ENCODE peak calls at places on chromosomes 16 and 17, in four cellular contexts. E is fibroblast of lung, X is left ventricle myocardium inferior, V is tibial artery. Q is an unnamed sample. For H3K36me3, the result is how much of the 10 kb centered on the place peaks cover.

GRCh38 chr17:75707096-75707720 is 14.1 kb upstream of the ITGB4 start:
- DNase-seq in E (peak), X (peak), V (peak), Q (no peak)

GRCh38 chr16:60214321-60214720 is 1480.2 kb upstream of the GOT2 start:
- DNase-seq in E (no peak), X (no peak), V (no peak), Q (no peak)

GRCh38 chr16:84088695-84089395 is 27.9 kb downstream of the MBTPS1 start:
- DNase-seq in E (no peak), X (peak), V (no peak), Q (no peak)

GRCh38 chr16:61885343-61885742 is 150.9 kb downstream of the CDH8 start:
- DNase-seq in E (no peak), X (no peak), V (no peak), Q (no peak)

GRCh38 chr17:81325057-81325973 is 30.2 kb upstream of the SLC38A10 start:
- DNase-seq in E (no peak), X (no peak), V (no peak), Q (no peak)

GRCh38 chr16:57749872-57750452 is 14.4 kb downstream of the KATNB1 start:
- DNase-seq in E (no peak), X (no peak), V (no peak), Q (no peak)

GRCh38 chr16:24713379-24713778 is 16.1 kb upstream of the TNRC6A start:
- DNase-seq in E (no peak), X (no peak), V (no peak), Q (no peak)

GRCh38 chr17:37312137-37312923 is 63.5 kb upstream of the C17orf78 start:
- DNase-seq in E (peak), X (no peak), V (no peak), Q (no peak)

GRCh38 chr16:79185681-79186080 is 414.9 kb downstream of the MAF start:
- DNase-seq in E (no peak), X (no peak), V (no peak), Q (no peak)

GRCh38 chr17:34692932-34693331 is 113.5 kb downstream of the TMEM132E start:
- DNase-seq in E (no peak), X (no peak), V (no peak), Q (no peak)

GRCh38 chr17:80805032-80805751 is 186.4 kb upstream of the CHMP6 start:
- DNase-seq in E (no peak), X (no peak), V (no peak), Q (no peak)

GRCh38 chr17:82629748-82630147 is 18.5 kb downstream of the WDR45B start:
- DNase-seq in E (no peak), X (no peak), V (no peak), Q (no peak)

GRCh38 chr17:82633343-82633742 is 14.9 kb downstream of the WDR45B start:
- DNase-seq in E (no peak), X (no peak), V (no peak), Q (no peak)

GRCh38 chr17:82630212-82630611 is 18.0 kb downstream of the WDR45B start:
- DNase-seq in E (no peak), X (no peak), V (no peak), Q (no peak)

GRCh38 chr17:82631544-82631943 is 16.7 kb downstream of the WDR45B start:
- DNase-seq in E (no peak), X (no peak), V (no peak), Q (no peak)

GRCh38 chr17:82632461-82632860 is 15.8 kb downstream of the WDR45B start:
- DNase-seq in E (no peak), X (no peak), V (no peak), Q (no peak)
- H3K36me3 ChIP-seq in E (under half), X (under half), V (under half), Q (under half)

GRCh38 chr16:69855587-69855986 is 93.5 kb downstream of the WWP2 start:
- DNase-seq in E (no peak), X (no peak), V (no peak), Q (no peak)

GRCh38 chr16:69858196-69859104 is 92.7 kb upstream of the CLEC18A start:
- DNase-seq in E (no peak), X (no peak), V (no peak), Q (no peak)

GRCh38 chr16:69860233-69861231 is 90.6 kb upstream of the CLEC18A start:
- DNase-seq in E (no peak), X (no peak), V (no peak), Q (no peak)

GRCh38 chr16:69861276-69862030 is 89.7 kb upstream of the CLEC18A start:
- DNase-seq in E (peak), X (no peak), V (peak), Q (peak)

DNA sequence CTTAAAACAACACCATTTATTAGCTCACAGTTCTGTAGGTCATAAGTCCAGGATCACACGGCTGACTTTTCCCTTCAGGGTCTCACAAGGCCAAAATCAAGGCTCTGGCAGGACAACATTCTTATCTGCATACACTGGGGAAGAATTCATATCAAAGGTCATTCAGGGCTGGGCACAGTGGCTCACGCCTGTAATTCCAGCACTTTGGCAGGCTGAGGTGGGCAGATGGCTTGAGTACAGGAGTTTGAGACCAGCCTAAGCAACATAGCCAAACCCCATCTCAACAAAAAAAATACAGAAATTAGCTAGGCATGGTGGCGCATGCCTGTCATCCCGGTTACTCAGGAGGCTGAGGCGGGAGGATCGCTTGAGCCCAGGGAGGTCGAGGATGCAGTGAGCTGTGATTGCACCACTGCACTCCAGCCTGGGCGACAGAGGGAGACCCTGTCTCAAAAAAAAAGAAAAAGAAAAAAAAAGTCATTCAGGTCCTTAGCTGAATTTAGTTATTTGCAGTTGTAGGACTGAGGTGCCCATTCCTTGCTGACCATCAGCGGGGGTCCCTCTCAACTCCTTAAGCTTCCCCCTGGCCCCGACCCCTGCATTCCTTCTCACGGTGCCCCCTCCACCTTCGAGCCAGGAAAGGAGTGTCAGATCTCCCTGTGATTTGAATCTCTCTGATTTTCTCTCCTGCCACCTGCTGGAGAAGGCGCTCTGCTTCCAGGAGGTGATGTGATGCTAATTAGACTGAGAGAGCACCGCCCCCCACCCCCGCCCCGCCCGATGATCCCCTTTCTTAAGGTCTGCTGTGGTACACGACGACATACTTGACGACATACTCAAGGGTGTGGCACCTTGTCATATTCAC is 91.8 kb upstream of the CLEC18A start:
- DNase-seq in E (peak), X (peak), V (no peak), Q (no peak)
- TF ChIP-seq CTCF in E (no peak), X (peak), V (no peak), Q (no peak)

GRCh38 chr16:66406534-66407368 is 20.3 kb upstream of the BEAN1 start:
- DNase-seq in E (peak), X (peak), V (peak), Q (no peak)
- H3K4me3 ChIP-seq in E (peak), X (peak), V (peak), Q (peak)

DNA sequence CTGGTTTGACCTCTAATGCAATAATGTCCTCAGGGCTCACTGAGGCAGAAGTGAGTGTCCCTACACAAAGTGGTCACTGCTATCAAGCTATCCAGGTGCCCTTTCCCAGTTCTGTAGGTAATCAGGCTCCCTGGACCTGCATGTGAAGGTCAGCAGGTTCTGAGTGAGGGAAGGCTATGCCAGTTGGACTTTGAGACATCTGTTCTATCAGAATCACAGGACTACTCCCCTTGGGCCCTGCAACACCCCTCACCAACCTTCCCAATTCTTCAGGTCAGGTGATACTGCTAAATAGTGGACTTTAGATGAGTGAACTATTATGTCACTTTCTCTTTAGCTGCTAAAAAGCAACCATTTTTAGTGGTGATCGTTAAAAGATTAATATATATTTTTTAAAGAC is 37.6 kb downstream of the ZZEF1 start:
- DNase-seq in E (no peak), X (no peak), V (no peak), Q (no peak)
- H3K36me3 ChIP-seq in E (under half), X (half or more), V (half or more), Q (under half)

GRCh38 chr17:73311428-73311780 is 397 bp downstream of the CDC42EP4 start:
- DNase-seq in E (no peak), X (peak), V (no peak), Q (no peak)

GRCh38 chr17:73309727-73310555 is 1.9 kb downstream of the CDC42EP4 start:
- DNase-seq in E (no peak), X (no peak), V (no peak), Q (no peak)

GRCh38 chr17:73313526-73314127 is 1.8 kb upstream of the CDC42EP4 start:
- DNase-seq in E (no peak), X (no peak), V (no peak), Q (no peak)

GRCh38 chr17:73315481-73315880 is 3.7 kb upstream of the CDC42EP4 start:
- DNase-seq in E (no peak), X (no peak), V (no peak), Q (no peak)

DNA sequence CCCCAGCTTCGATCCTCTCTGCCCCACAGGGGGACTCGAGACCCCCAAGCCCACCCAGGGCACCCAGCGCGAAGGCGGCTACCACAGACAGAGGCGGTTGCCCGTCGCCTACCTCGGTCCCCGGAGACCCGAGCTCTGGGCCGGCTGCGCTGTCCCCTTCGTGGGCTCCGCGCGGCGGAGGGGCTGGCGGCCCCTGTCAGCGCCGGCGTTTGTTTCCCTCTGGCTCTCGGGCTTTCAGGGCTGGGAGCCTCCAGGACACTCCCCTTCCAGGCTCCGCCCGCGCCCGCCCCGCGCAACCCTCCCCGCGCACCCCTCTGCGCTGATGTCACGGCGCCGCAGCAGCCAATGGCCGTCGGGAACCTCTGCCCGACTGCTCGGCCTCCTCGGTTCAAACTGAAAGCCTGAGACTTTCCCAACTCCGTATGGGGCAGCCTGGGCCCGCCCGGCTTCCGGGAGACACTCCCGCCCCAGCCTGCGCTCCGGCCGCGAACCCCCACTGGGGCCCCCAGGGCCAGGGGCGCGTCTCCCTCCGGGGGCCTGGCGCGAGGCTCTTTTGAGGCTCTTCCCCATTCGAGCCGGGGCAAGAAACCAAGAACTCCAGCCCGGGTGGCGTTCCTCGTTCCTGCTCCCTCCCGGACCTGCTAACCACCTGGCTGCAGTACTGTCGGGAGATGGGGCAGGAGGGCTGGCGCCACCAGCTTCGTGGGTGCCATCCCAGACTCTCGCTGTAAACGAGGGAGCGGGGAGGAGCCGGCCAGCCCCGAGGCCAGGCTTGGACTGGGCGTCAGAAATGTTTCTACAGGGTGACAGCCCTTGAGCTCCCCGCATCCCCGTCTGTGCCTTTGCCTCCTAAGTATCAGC is at the start of gene CDC42EP4:
- DNase-seq in E (peak), X (peak), V (peak), Q (peak)
- TF ChIP-seq CTCF in E (no peak), X (no peak), V (no peak), Q (no peak)